ENCODE peak calls at places on chromosomes 6 and 20, in four cellular contexts. Q is K562, O is IMR-90, L is GM12878. N is an unnamed sample.
A peak's percentile ranks its signal among the peaks of the same experiment; 100 is the strongest.

GRCh38 chr6:32852844-32853540 is 512 bp downstream of the TAP1 start:
- DNase-seq in L (no peak), O (peak; percentile 18), Q (no peak), N (peak; percentile 52)

GRCh38 chr6:77456531-77457248 is 6.6 kb downstream of the HTR1B start:
- DNase-seq in O (peak; percentile 100), L (no peak), Q (no peak), N (peak; percentile 96)

GRCh38 chr20:54355631-54356280 is 119.6 kb upstream of the DOK5 start:
- DNase-seq in O (peak; percentile 50), L (no peak), Q (no peak), N (no peak)

GRCh38 chr6:22896716-22897115 is 327.4 kb downstream of the HDGFL1 start:
- DNase-seq in O (no peak), L (no peak), Q (no peak), N (no peak)

GRCh38 chr6:51790946-51791345 is 296.5 kb downstream of the PKHD1 start:
- DNase-seq in O (no peak), L (no peak), Q (no peak), N (no peak)

GRCh38 chr6:5706094-5707033 is 300.4 kb downstream of the NRN1 start:
- DNase-seq in Q (no peak), L (no peak), O (no peak), N (no peak)

GRCh38 chr6:135686784-135687301 is 164.7 kb upstream of the PDE7B start:
- DNase-seq in Q (no peak), L (no peak), O (peak; percentile 60), N (peak; percentile 69)

GRCh38 chr6:11322252-11322885 is 89.9 kb upstream of the NEDD9 start:
- DNase-seq in O (no peak), Q (no peak), L (no peak), N (no peak)

GRCh38 chr6:16855460-16855859 is 94.2 kb upstream of the ATXN1 start:
- DNase-seq in O (no peak), Q (no peak), L (no peak), N (no peak)

GRCh38 chr6:116060572-116061283 is at the start of gene FRK:
- DNase-seq in Q (no peak), O (peak; percentile 24), L (no peak), N (peak; percentile 47)

GRCh38 chr20:53809728-53810365 is 216.2 kb upstream of the ZNF217 start:
- DNase-seq in Q (no peak), O (no peak), L (no peak), N (no peak)

GRCh38 chr20:48793776-48794175 is 34.0 kb downstream of the PREX1 start:
- DNase-seq in L (no peak), O (no peak), Q (no peak), N (no peak)

GRCh38 chr20:58407201-58407873 is 18.3 kb downstream of the VAPB start:
- DNase-seq in L (no peak), Q (peak; percentile 26), O (peak; percentile 28), N (peak; percentile 53)

GRCh38 chr6:170265655-170266054 is 25.2 kb downstream of the DLL1 start:
- DNase-seq in L (no peak), Q (no peak), O (no peak), N (no peak)

GRCh38 chr20:55255016-55255415 is 750.3 kb downstream of the CBLN4 start:
- DNase-seq in L (no peak), Q (no peak), O (no peak), N (no peak)

GRCh38 chr20:37880726-37881591 is 22.0 kb upstream of the VSTM2L start:
- DNase-seq in L (no peak), O (no peak), Q (peak; percentile 65), N (no peak)

GRCh38 chr6:84019171-84019570 is 14.4 kb upstream of the MRAP2 start:
- DNase-seq in O (no peak), Q (no peak), L (no peak), N (no peak)

GRCh38 chr6:138455746-138456392 is 43.4 kb downstream of the NHSL1 start:
- DNase-seq in O (peak; percentile 52), L (peak; percentile 77), Q (no peak), N (peak; percentile 83)

GRCh38 chr6:63527658-63528514 is 44.4 kb upstream of the LOC128125822 start:
- DNase-seq in O (peak; percentile 100), L (no peak), Q (no peak), N (peak; percentile 51)

GRCh38 chr6:41097467-41098090 is 24.8 kb downstream of the NFYA start:
- DNase-seq in L (no peak), O (peak; percentile 69), Q (no peak), N (peak; percentile 80)

GRCh38 chr6:86010915-86011786 is 368.5 kb upstream of the SYNCRIP start:
- DNase-seq in O (no peak), Q (no peak), L (no peak), N (no peak)

GRCh38 chr6:159683722-159684304 is 9.2 kb downstream of the SOD2 start:
- DNase-seq in Q (no peak), O (no peak), L (no peak), N (no peak)

GRCh38 chr6:20542927-20543602 is 8.8 kb downstream of the CDKAL1 start:
- DNase-seq in O (peak; percentile 84), L (peak; percentile 85), Q (no peak), N (peak; percentile 90)

GRCh38 chr6:42158011-42158410 is 15.2 kb upstream of the GUCA1A start:
- DNase-seq in O (peak; percentile 24), Q (no peak), L (no peak), N (no peak)
- H3K9ac ChIP-seq in O (no peak overlapping the region), Q (peak overlapping the region; percentile 11), L (no peak overlapping the region), N (no peak overlapping the region)

GRCh38 chr20:1304711-1305515 is 24.0 kb downstream of the SDCBP2 start:
- DNase-seq in O (no peak), Q (no peak), L (no peak), N (no peak)

GRCh38 chr20:1300083-1300840 is 28.7 kb downstream of the SDCBP2 start:
- DNase-seq in Q (no peak), L (no peak), O (no peak), N (no peak)

GRCh38 chr20:1301031-1301529 is 27.9 kb downstream of the SDCBP2 start:
- DNase-seq in O (peak; percentile 75), L (no peak), Q (peak; percentile 38), N (peak; percentile 64)

GRCh38 chr20:1305682-1306081 is 23.3 kb downstream of the SDCBP2 start:
- DNase-seq in L (no peak), O (no peak), Q (no peak), N (no peak)

GRCh38 chr20:1302578-1303541 is 26.1 kb downstream of the SDCBP2 start:
- DNase-seq in L (no peak), O (no peak), Q (no peak), N (no peak)
- TF ChIP-seq FOS in L (no peak), O (no peak), Q (no peak), N (no peak)

GRCh38 chr6:80886475-80886874 is 780.0 kb downstream of the BCKDHB start:
- DNase-seq in L (no peak), Q (no peak), O (no peak), N (no peak)
- H3K9ac ChIP-seq in L (no peak overlapping the region), Q (no peak overlapping the region), O (no peak overlapping the region), N (no peak overlapping the region)

GRCh38 chr6:75347797-75348610 is 63.4 kb upstream of the TMEM30A start:
- DNase-seq in O (peak; percentile 41), Q (no peak), L (no peak), N (no peak)

GRCh38 chr6:75350156-75350555 is 65.6 kb upstream of the TMEM30A start:
- DNase-seq in Q (no peak), L (no peak), O (no peak), N (no peak)

GRCh38 chr6:75350808-75351207 is 66.2 kb upstream of the TMEM30A start:
- DNase-seq in L (no peak), O (no peak), Q (no peak), N (no peak)

GRCh38 chr6:75348882-75349261 is 64.3 kb upstream of the TMEM30A start:
- DNase-seq in L (no peak), O (no peak), Q (no peak), N (no peak)

GRCh38 chr6:75349262-75349984 is 64.8 kb upstream of the TMEM30A start:
- DNase-seq in L (no peak), O (peak; percentile 13), Q (peak; percentile 10), N (peak; percentile 88)
- TF ChIP-seq FOS in L (no peak), O (no peak), Q (no peak), N (no peak)

GRCh38 chr20:44401052-44401769 is 45.7 kb downstream of the HNF4A start:
- DNase-seq in L (no peak), Q (no peak), O (no peak), N (no peak)

GRCh38 chr20:44400671-44401051 is 45.2 kb downstream of the HNF4A start:
- DNase-seq in O (no peak), L (no peak), Q (no peak), N (no peak)

GRCh38 chr20:44401770-44402390 is 46.4 kb downstream of the HNF4A start:
- DNase-seq in L (no peak), O (no peak), Q (no peak), N (no peak)

GRCh38 chr20:44398303-44398702 is 42.8 kb downstream of the HNF4A start:
- DNase-seq in Q (no peak), O (peak; percentile 64), L (no peak), N (no peak)

GRCh38 chr20:44399446-44399845 is 43.9 kb downstream of the HNF4A start:
- DNase-seq in O (no peak), Q (no peak), L (no peak), N (no peak)
- H3K9ac ChIP-seq in O (no peak overlapping the region), Q (no peak overlapping the region), L (no peak overlapping the region), N (no peak overlapping the region)

GRCh38 chr20:16672299-16672698 is 57.5 kb upstream of the SNRPB2 start:
- DNase-seq in L (no peak), O (no peak), Q (no peak), N (no peak)
- TF ChIP-seq FOS in L (no peak), O (no peak), Q (no peak), N (no peak)

DNA sequence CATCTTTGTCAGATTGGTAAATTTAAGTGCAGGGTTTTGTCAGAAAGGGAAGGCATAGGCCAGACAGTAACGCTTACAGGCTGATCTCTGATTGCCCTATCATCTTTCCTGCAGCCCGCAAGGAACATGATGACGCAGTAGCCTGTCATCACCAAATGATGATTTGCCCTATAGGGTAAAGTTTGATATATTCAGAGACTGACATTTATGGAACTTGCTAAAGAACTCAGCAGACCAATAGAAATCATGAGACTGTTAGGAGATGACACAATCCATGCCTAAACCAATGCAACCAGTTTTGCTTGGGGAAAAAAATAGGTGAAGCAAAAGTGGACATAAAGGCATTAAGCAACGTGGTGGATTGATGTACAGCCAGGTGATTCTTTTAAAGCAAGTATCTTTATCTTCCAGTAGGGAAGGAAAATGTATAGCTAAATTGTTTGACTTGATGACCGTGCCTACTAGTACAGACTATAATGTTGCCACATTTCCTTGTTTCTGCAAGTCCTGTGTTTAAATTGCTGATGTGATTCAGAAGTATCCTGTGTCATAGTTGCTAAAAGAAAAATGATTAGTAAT is 2.4 kb downstream of the NUS1 start:
- DNase-seq in L (no peak), O (peak; percentile 44), Q (no peak), N (no peak)
- H3K9ac ChIP-seq in L (peak overlapping the region; percentile 52), O (peak overlapping the region; percentile 16), Q (no peak overlapping the region), N (no peak overlapping the region)

GRCh38 chr20:60246751-60247150 is 288.5 kb downstream of the CDH26 start:
- DNase-seq in O (no peak), Q (no peak), L (no peak), N (no peak)

GRCh38 chr20:60239981-60240380 is 281.8 kb downstream of the CDH26 start:
- DNase-seq in Q (no peak), O (no peak), L (no peak), N (no peak)

GRCh38 chr20:60240986-60241385 is 282.8 kb downstream of the CDH26 start:
- DNase-seq in L (no peak), Q (no peak), O (no peak), N (no peak)

GRCh38 chr20:60244373-60245146 is 286.3 kb downstream of the CDH26 start:
- DNase-seq in L (no peak), O (no peak), Q (no peak), N (no peak)

GRCh38 chr20:60242836-60243520 is 284.8 kb downstream of the CDH26 start:
- DNase-seq in Q (no peak), L (no peak), O (peak; percentile 35), N (no peak)
- TF ChIP-seq FOS in Q (no peak), L (no peak), O (no peak), N (no peak)